ENCODE peak calls at places on chromosomes 7 and 10, in four cellular contexts. X is HFFc6, E is glutamatergic neuron, J is Calu3. Q is an unnamed sample.

GRCh38 chr10:92760609-92761008 is 70.9 kb downstream of the HHEX start:
- DNase-seq in X (peak), E (no peak), J (no peak), Q (no peak)

GRCh38 chr7:27774717-27775328 is 34.9 kb downstream of the TAX1BP1 start:
- DNase-seq in X (no peak), E (no peak), J (peak), Q (no peak)

GRCh38 chr10:124384591-124385190 is 34.0 kb downstream of the OAT start:
- DNase-seq in X (no peak), E (no peak), J (no peak), Q (no peak)

GRCh38 chr10:29658984-29659769 is 24.4 kb upstream of the SVIL start:
- DNase-seq in X (peak), E (no peak), J (peak), Q (peak)

GRCh38 chr7:131895541-131896173 is 339.2 kb upstream of the PODXL start:
- DNase-seq in X (peak), E (no peak), J (no peak), Q (no peak)

GRCh38 chr7:101547022-101547915 is 81.8 kb downstream of the MYL10 start:
- DNase-seq in X (no peak), E (peak), J (no peak), Q (no peak)

GRCh38 chr10:90856964-90857634 is 740 bp downstream of the HTR7 start:
- DNase-seq in X (no peak), E (peak), J (no peak), Q (peak)

GRCh38 chr7:101680406-101681145 is 51.5 kb upstream of the MYL10 start:
- DNase-seq in X (no peak), E (no peak), J (no peak), Q (no peak)

GRCh38 chr7:140673770-140674155 is 1.0 kb downstream of the ADCK2 start:
- DNase-seq in X (no peak), E (no peak), J (no peak), Q (no peak)

GRCh38 chr10:17643339-17643754 is 604 bp upstream of the STAM start:
- DNase-seq in X (peak), E (peak), J (peak), Q (no peak)

GRCh38 chr10:7161484-7162283 is 249.2 kb downstream of the SFMBT2 start:
- DNase-seq in X (no peak), E (no peak), J (no peak), Q (no peak)

GRCh38 chr7:34656036-34656435 is 2.0 kb upstream of the NPSR1 start:
- DNase-seq in X (no peak), E (no peak), J (no peak), Q (no peak)

GRCh38 chr10:58502956-58503355 is 9.7 kb upstream of the BICC1 start:
- DNase-seq in X (no peak), E (no peak), J (no peak), Q (no peak)

GRCh38 chr10:119025336-119025735 is 4.2 kb upstream of the NANOS1 start:
- DNase-seq in X (peak), E (no peak), J (peak), Q (no peak)

GRCh38 chr7:38215115-38215514 is 37.1 kb downstream of the STARD3NL start:
- DNase-seq in X (no peak), E (no peak), J (peak), Q (no peak)

GRCh38 chr7:2892571-2892970 is 48.5 kb upstream of the GNA12 start:
- DNase-seq in X (no peak), E (no peak), J (no peak), Q (no peak)

GRCh38 chr7:33248663-33249062 is 119.3 kb downstream of the BBS9 start:
- DNase-seq in X (no peak), E (no peak), J (no peak), Q (no peak)

GRCh38 chr10:93072225-93072712 is 1.4 kb upstream of the CYP26A1 start:
- DNase-seq in X (no peak), E (no peak), J (peak), Q (no peak)

GRCh38 chr10:11504566-11505285 is 106.7 kb downstream of the USP6NL start:
- DNase-seq in X (no peak), E (no peak), J (no peak), Q (no peak)

GRCh38 chr7:129433823-129434171 is 435 bp upstream of the STRIP2 start:
- DNase-seq in X (peak), E (no peak), J (peak), Q (peak)

GRCh38 chr10:124425227-124425962 is 6.7 kb upstream of the OAT start:
- DNase-seq in X (no peak), E (no peak), J (no peak), Q (no peak)

GRCh38 chr7:92698237-92698841 is 108.1 kb upstream of the FAM133B start:
- DNase-seq in X (peak), E (peak), J (peak), Q (no peak)

GRCh38 chr7:7820939-7821338 is 102.5 kb upstream of the RPA3 start:
- DNase-seq in X (no peak), E (no peak), J (no peak), Q (no peak)

GRCh38 chr7:147513451-147513850 is 1077.1 kb upstream of the C7orf33 start:
- DNase-seq in X (no peak), E (no peak), J (no peak), Q (no peak)

GRCh38 chr7:51298912-51299311 is 17.7 kb downstream of the COBL start:
- DNase-seq in X (no peak), E (no peak), J (no peak), Q (no peak)
- TF ChIP-seq CTCF in X (no peak), E (no peak), J (no peak), Q (no peak)

GRCh38 chr7:45407730-45408406 is 166.3 kb upstream of the ADCY1 start:
- DNase-seq in X (no peak), E (peak), J (no peak), Q (peak)
- TF ChIP-seq CTCF in X (no peak), E (no peak), J (no peak), Q (peak)

GRCh38 chr10:74983383-74983782 is 128.1 kb upstream of the SAMD8 start:
- DNase-seq in X (no peak), E (no peak), J (no peak), Q (no peak)

GRCh38 chr10:74977913-74978847 is 133.3 kb upstream of the SAMD8 start:
- DNase-seq in X (no peak), E (no peak), J (no peak), Q (no peak)

GRCh38 chr10:74981831-74982633 is 129.4 kb upstream of the SAMD8 start:
- DNase-seq in X (no peak), E (no peak), J (no peak), Q (no peak)

GRCh38 chr10:74987339-74988054 is 124.0 kb upstream of the SAMD8 start:
- DNase-seq in X (no peak), E (no peak), J (no peak), Q (no peak)

GRCh38 chr10:74982634-74982982 is 128.8 kb upstream of the SAMD8 start:
- DNase-seq in X (no peak), E (no peak), J (no peak), Q (no peak)
- TF ChIP-seq CTCF in X (no peak), E (no peak), J (no peak), Q (no peak)

DNA sequence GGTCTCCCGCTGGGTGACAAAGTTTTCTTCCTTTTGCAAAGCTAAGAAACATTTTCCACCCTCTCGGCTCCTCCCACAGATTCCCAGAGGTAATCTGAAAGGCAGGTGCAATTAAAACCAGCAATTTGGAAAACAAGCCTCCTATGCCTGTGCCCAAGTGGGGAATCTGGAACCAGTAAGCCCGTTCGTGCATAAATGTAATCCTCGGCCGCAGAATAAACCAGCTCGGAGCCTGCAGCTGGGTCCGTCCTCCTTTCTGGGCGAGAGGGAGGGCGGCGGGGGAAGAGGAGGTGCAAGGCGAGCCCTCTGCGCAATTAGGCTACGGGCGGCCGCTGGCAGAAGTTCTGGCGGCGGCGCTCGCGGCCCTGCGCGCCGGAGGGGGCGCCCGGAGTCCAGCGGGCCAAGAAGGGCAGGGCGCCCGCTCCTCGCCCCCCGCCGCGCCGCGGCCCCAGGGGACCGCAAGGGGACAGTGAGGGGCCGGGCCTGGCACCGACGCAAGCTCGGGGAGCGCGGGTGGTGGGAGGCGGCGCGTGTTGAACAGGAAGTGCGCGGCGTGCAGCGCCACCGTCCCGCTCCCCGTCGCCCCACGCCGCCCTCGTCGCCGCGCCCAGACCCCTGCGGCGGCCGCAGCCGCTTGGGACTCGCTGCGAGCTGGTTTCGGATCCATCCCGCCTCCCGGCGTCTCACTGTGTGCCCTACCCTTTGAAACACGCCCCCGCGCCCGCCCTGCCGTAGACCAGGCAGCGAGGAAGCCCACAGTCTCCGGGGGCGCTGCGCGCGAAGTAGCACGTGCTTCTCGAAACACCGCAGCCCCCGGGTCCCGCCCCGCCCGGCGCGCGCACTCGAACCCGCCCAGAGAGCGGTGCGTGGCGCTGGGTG is at the start of gene PRKAG2:
- DNase-seq in X (no peak), E (peak), J (peak), Q (peak)
- TF ChIP-seq CTCF in X (no peak), E (no peak), J (no peak), Q (no peak)

GRCh38 chr10:116636385-116636784 is 15.6 kb downstream of the PNLIPRP2 start:
- DNase-seq in X (no peak), E (no peak), J (no peak), Q (no peak)
- TF ChIP-seq CTCF in X (no peak), E (no peak), J (no peak), Q (no peak)